ENCODE peak calls at places on chromosomes 6 and 20, in four cellular contexts. T is CD4-positive, CD25-positive, alpha-beta regulatory T cell; J is CD8-positive, alpha-beta T cell; I is CD8-positive, alpha-beta memory T cell. R is an unnamed sample. For H3K4me1, the result is how much of the 10 kb centered on the place peaks cover.

GRCh38 chr20:13400453-13400852 is 179.4 kb downstream of the ISM1 start:
- DNase-seq in T (no peak), J (no peak), I (no peak), R (no peak)

GRCh38 chr6:34062815-34063214 is 83.1 kb downstream of the GRM4 start:
- DNase-seq in T (no peak), J (no peak), I (no peak), R (no peak)

GRCh38 chr6:101826678-101827077 is 433.2 kb downstream of the GRIK2 start:
- DNase-seq in T (no peak), J (no peak), I (no peak), R (no peak)

GRCh38 chr6:33199687-33200233 is 705 bp downstream of the RXRB start:
- DNase-seq in T (peak), J (peak), I (no peak), R (no peak)

GRCh38 chr6:51459958-51460357 is 627.5 kb downstream of the PKHD1 start:
- DNase-seq in T (no peak), J (no peak), I (no peak), R (no peak)

GRCh38 chr6:82875573-82876185 is 190.0 kb downstream of the UBE3D start:
- DNase-seq in T (no peak), J (no peak), I (no peak), R (no peak)

GRCh38 chr20:15637971-15638754 is 935.1 kb downstream of the KIF16B start:
- DNase-seq in T (no peak), J (no peak), I (no peak), R (no peak)

GRCh38 chr20:3777726-3778629 is 3.3 kb downstream of the SPEF1 start:
- DNase-seq in T (peak), J (peak), I (no peak), R (no peak)

GRCh38 chr20:10379761-10380160 is 54.3 kb downstream of the MKKS start:
- DNase-seq in T (no peak), J (no peak), I (no peak), R (no peak)

GRCh38 chr6:121865811-121866210 is 430.4 kb downstream of the GJA1 start:
- DNase-seq in T (no peak), J (no peak), I (no peak), R (no peak)

GRCh38 chr20:43744121-43744520 is 17.3 kb upstream of the GTSF1L start:
- DNase-seq in T (peak), J (no peak), I (no peak), R (no peak)

GRCh38 chr6:163872335-163872734 is 457.8 kb downstream of the QKI start:
- DNase-seq in T (no peak), J (no peak), I (no peak), R (no peak)

GRCh38 chr6:35294308-35294945 is 3.2 kb upstream of the DEF6 start:
- DNase-seq in T (peak), J (peak), I (peak), R (peak)

GRCh38 chr20:62388839-62389600 is 2.1 kb downstream of the RPS21 start:
- DNase-seq in T (no peak), J (no peak), I (no peak), R (no peak)

GRCh38 chr6:94651239-94651638 is 926.1 kb upstream of the MANEA start:
- DNase-seq in T (no peak), J (no peak), I (no peak), R (no peak)

GRCh38 chr20:50663095-50663821 is 28.1 kb downstream of the RIPOR3 start:
- DNase-seq in T (peak), J (no peak), I (no peak), R (no peak)

GRCh38 chr20:44215125-44215524 is 4.6 kb upstream of the OSER1 start:
- DNase-seq in T (peak), J (peak), I (peak), R (peak)

GRCh38 chr6:1724616-1725015 is 114.9 kb downstream of the FOXC1 start:
- DNase-seq in T (no peak), J (no peak), I (no peak), R (no peak)

GRCh38 chr6:127514396-127515227 is 4.5 kb downstream of the MTCL3 start:
- DNase-seq in T (peak), J (peak), I (peak), R (peak)

GRCh38 chr6:3744211-3744900 is 7.2 kb downstream of the PXDC1 start:
- DNase-seq in T (no peak), J (no peak), I (no peak), R (no peak)

GRCh38 chr20:63881451-63882226 is 13.3 kb upstream of the DNAJC5 start:
- DNase-seq in T (no peak), J (no peak), I (no peak), R (no peak)

GRCh38 chr6:16651871-16652270 is 109.4 kb downstream of the ATXN1 start:
- DNase-seq in T (peak), J (no peak), I (peak), R (peak)

GRCh38 chr6:113359155-113360140 is 497.7 kb upstream of the MARCKS start:
- DNase-seq in T (no peak), J (no peak), I (no peak), R (no peak)

DNA sequence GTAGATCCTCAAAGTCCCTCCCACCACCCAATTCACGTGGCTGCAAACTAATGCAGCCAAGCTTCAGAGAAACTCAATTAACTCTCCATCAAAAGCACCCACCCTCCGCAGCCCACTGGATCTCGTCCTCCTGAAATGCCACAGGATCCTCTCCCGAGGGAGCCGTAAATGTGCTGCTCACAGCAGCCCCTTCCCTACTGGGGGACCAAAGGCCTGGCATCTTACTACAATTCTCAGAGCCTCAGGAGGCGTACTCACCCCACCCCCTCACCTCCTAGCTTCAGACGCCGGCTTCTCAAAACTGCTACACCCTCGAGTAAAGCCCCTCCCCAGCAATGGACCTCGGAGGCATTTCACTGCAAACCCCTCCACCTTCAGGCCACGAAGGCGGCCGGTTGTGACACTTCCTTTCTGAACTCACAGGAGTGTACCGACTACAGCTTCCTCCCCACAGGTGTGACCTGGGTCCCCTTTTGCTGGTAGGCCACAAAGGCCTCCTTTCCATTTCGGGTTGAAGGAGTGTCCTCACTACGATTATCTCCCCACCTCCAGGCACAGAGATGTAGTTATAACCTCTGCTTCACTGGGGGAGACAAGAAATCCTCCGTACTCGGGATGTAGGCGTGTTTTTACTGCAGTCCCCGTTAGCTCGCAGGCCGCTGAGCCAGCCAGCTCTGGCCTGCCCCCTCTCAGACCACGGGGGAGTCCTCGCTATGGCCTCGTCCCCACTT is 722 bp downstream of the CPNE1 start:
- DNase-seq in T (peak), J (peak), I (peak), R (peak)
- H3K4me1 ChIP-seq in T (half or more), J (under half), I (under half), R (half or more)

GRCh38 chr20:24077145-24077544 is 88.6 kb upstream of the GGTLC1 start:
- DNase-seq in T (no peak), J (no peak), I (no peak), R (no peak)
- H3K27ac ChIP-seq in T (no peak), J (no peak), I (no peak), R (no peak)

GRCh38 chr20:59690101-59690500 is 85.8 kb downstream of the PHACTR3 start:
- DNase-seq in T (no peak), J (no peak), I (no peak), R (no peak)

GRCh38 chr20:59684685-59685212 is 80.4 kb downstream of the PHACTR3 start:
- DNase-seq in T (no peak), J (no peak), I (no peak), R (no peak)

GRCh38 chr20:59688999-59689398 is 84.7 kb downstream of the PHACTR3 start:
- DNase-seq in T (no peak), J (no peak), I (no peak), R (no peak)

GRCh38 chr20:59683181-59683580 is 78.8 kb downstream of the PHACTR3 start:
- DNase-seq in T (no peak), J (no peak), I (no peak), R (no peak)

GRCh38 chr20:59686404-59687346 is 82.3 kb downstream of the PHACTR3 start:
- DNase-seq in T (no peak), J (no peak), I (no peak), R (no peak)
- H3K4me1 ChIP-seq in T (under half), J (under half), I (under half), R (under half)

DNA sequence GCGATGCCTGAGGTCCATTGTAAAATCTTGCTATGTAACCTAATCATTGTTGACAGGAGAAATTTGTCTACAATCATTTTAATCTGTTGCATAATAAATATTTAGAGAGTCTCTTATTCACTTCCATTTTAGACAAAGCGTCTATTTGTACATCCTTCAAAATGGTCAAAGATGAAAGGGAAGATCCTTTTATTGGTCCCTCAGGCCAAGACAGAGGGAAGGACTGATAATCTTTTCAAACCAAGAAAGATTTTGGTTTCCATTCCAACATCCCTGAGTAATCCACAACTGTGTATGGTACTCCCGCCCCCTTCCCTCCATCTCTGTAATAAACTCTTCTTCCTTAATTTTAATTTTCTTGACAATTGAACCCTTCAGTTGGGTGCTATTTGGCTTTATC is 111.6 kb upstream of the SCP2D1 start:
- DNase-seq in T (no peak), J (no peak), I (no peak), R (no peak)
- H3K27ac ChIP-seq in T (no peak), J (no peak), I (no peak), R (no peak)

GRCh38 chr6:45439459-45439858 is 61.7 kb upstream of the SUPT3H start:
- DNase-seq in T (no peak), J (no peak), I (no peak), R (no peak)

GRCh38 chr6:45438849-45439406 is 61.2 kb upstream of the SUPT3H start:
- DNase-seq in T (no peak), J (no peak), I (no peak), R (peak)

GRCh38 chr6:45436544-45437440 is 59.1 kb upstream of the SUPT3H start:
- DNase-seq in T (peak), J (no peak), I (no peak), R (no peak)

GRCh38 chr6:45438156-45438555 is 60.4 kb upstream of the SUPT3H start:
- DNase-seq in T (no peak), J (no peak), I (no peak), R (no peak)

DNA sequence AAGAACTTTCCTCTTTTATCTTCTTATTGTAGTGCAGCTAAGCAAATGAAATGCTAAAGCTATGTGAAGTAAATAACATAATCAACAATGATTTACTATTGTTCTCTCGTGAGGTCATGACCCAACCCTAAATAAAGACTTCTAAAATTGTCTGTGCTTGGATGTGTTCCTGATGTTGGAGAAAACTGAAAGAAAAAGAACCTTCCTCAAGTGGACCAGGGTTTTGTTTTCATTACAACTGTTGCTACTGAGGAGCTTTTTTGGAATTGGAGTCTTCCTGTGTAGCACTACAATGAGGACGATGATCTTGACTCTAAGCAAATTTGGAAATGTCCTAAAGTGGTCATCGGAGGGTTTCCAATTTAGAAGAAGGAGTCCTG is 59.7 kb upstream of the SUPT3H start:
- DNase-seq in T (no peak), J (no peak), I (no peak), R (no peak)
- H3K4me1 ChIP-seq in T (half or more), J (under half), I (under half), R (half or more)

GRCh38 chr6:39947611-39948068 is 13.4 kb upstream of the MOCS1 start:
- DNase-seq in T (no peak), J (no peak), I (no peak), R (no peak)

GRCh38 chr6:39941820-39942219 is 7.6 kb upstream of the MOCS1 start:
- DNase-seq in T (no peak), J (no peak), I (no peak), R (no peak)

GRCh38 chr6:39948156-39948850 is 14.0 kb upstream of the MOCS1 start:
- DNase-seq in T (no peak), J (no peak), I (no peak), R (no peak)

GRCh38 chr6:39942903-39943580 is 8.8 kb upstream of the MOCS1 start:
- DNase-seq in T (no peak), J (no peak), I (no peak), R (no peak)

DNA sequence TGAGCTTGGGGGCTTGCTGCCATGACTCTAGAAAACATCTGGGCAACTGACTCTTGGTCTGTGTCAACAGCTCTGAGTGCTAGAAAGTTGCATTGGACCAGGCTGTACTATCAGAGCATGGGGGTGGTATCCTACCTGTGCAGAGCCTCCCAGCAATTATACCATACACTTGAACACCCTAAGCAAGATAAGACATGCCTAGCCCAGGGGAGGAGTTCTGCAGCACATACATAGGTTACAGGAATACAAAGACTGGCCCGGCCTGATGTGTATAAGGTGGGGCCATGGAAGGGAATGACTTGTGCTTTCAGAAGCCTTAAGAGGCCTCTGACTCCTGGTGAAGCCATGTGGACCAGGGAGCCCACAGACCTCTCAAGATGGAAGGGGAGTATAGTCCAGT is 11.4 kb upstream of the MOCS1 start:
- DNase-seq in T (no peak), J (no peak), I (no peak), R (no peak)
- H3K27ac ChIP-seq in T (no peak), J (no peak), I (no peak), R (no peak)

DNA sequence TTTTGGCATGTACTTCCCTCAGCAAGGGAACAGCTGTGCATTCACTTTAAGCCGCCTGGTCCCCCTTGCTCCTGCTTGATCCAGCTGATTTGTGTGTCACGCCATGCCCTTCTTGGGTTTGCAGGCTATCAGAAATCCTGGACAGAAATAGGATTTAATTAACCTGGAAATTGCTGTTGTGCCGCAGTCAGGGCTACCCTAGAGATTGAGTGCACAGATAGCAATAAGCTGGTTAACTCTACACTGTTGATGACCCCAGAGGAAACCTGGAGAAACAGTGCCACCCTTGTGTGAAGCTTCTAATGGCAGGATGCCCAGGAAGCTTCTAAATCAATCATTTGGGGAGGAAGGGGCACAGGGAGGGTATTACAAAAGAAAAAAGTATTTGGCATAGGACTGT is 199.0 kb downstream of the JARID2 start:
- DNase-seq in T (peak), J (no peak), I (no peak), R (no peak)
- H3K4me1 ChIP-seq in T (under half), J (under half), I (under half), R (under half)

GRCh38 chr20:57769756-57770155 is 59.9 kb upstream of the PMEPA1 start:
- DNase-seq in T (no peak), J (no peak), I (no peak), R (no peak)
- H3K27ac ChIP-seq in T (no peak), J (no peak), I (no peak), R (no peak)

GRCh38 chr6:41059569-41059968 is 6.6 kb downstream of the APOBEC2 start:
- DNase-seq in T (no peak), J (no peak), I (no peak), R (no peak)
- H3K4me1 ChIP-seq in T (under half), J (under half), I (under half), R (under half)

R was measured in CD4-positive, alpha-beta memory T cell.